ENCODE peak calls at places on chromosome 13, in ten cellular contexts. One of them, this sample, is unnamed.

GRCh38 chr13:84137292-84137691 is 255.0 kb upstream of the SLITRK1 start:
- DNase-seq in stimulated activated CD8-positive, alpha-beta memory T cell treated with anti-CD3 and anti-CD28 coated beads, Interleukin-15, amount 100 ng/mL, for 1 hour: no peak
- DNase-seq in A549: no peak
- DNase-seq in fibroblast of lung: peak
- DNase-seq in RPMI8226: peak
- DNase-seq in endothelial cell: no peak
- DNase-seq in AG20443: no peak
- DNase-seq in Kasumi-1: peak
- DNase-seq in substantia nigra: no peak
- DNase-seq in pulmonary artery endothelial cell: no peak
- DNase-seq in this sample: no peak

GRCh38 chr13:80901111-80902014 is 560.4 kb upstream of the SPRY2 start:
- DNase-seq in fibroblast of lung: no peak
- DNase-seq in A549: no peak
- DNase-seq in RPMI8226: no peak
- DNase-seq in stimulated activated CD8-positive, alpha-beta memory T cell treated with anti-CD3 and anti-CD28 coated beads, Interleukin-15, amount 100 ng/mL, for 1 hour: no peak
- DNase-seq in AG20443: no peak
- DNase-seq in Kasumi-1: no peak
- DNase-seq in substantia nigra: no peak
- DNase-seq in pulmonary artery endothelial cell: no peak
- DNase-seq in endothelial cell: no peak
- DNase-seq in this sample: no peak

GRCh38 chr13:87821512-87821911 is 150.3 kb downstream of the SLITRK5 start:
- DNase-seq in substantia nigra: no peak
- DNase-seq in Kasumi-1: peak
- DNase-seq in stimulated activated CD8-positive, alpha-beta memory T cell treated with anti-CD3 and anti-CD28 coated beads, Interleukin-15, amount 100 ng/mL, for 1 hour: no peak
- DNase-seq in endothelial cell: no peak
- DNase-seq in RPMI8226: peak
- DNase-seq in fibroblast of lung: no peak
- DNase-seq in AG20443: no peak
- DNase-seq in A549: no peak
- DNase-seq in pulmonary artery endothelial cell: no peak
- DNase-seq in this sample: no peak

GRCh38 chr13:80664930-80665329 is 324.0 kb upstream of the SPRY2 start:
- DNase-seq in endothelial cell: no peak
- DNase-seq in A549: no peak
- DNase-seq in RPMI8226: no peak
- DNase-seq in Kasumi-1: no peak
- DNase-seq in fibroblast of lung: peak
- DNase-seq in pulmonary artery endothelial cell: peak
- DNase-seq in stimulated activated CD8-positive, alpha-beta memory T cell treated with anti-CD3 and anti-CD28 coated beads, Interleukin-15, amount 100 ng/mL, for 1 hour: no peak
- DNase-seq in substantia nigra: no peak
- DNase-seq in AG20443: no peak
- DNase-seq in this sample: no peak

GRCh38 chr13:83634601-83635000 is 247.7 kb downstream of the SLITRK1 start:
- DNase-seq in Kasumi-1: no peak
- DNase-seq in RPMI8226: no peak
- DNase-seq in fibroblast of lung: no peak
- DNase-seq in pulmonary artery endothelial cell: no peak
- DNase-seq in endothelial cell: no peak
- DNase-seq in A549: no peak
- DNase-seq in substantia nigra: no peak
- DNase-seq in stimulated activated CD8-positive, alpha-beta memory T cell treated with anti-CD3 and anti-CD28 coated beads, Interleukin-15, amount 100 ng/mL, for 1 hour: no peak
- DNase-seq in AG20443: no peak
- DNase-seq in this sample: no peak

GRCh38 chr13:41562541-41563178 is 105.3 kb downstream of the RGCC start:
- DNase-seq in Kasumi-1: no peak
- DNase-seq in substantia nigra: no peak
- DNase-seq in pulmonary artery endothelial cell: no peak
- DNase-seq in A549: no peak
- DNase-seq in fibroblast of lung: no peak
- DNase-seq in endothelial cell: no peak
- DNase-seq in RPMI8226: no peak
- DNase-seq in stimulated activated CD8-positive, alpha-beta memory T cell treated with anti-CD3 and anti-CD28 coated beads, Interleukin-15, amount 100 ng/mL, for 1 hour: no peak
- DNase-seq in AG20443: no peak
- DNase-seq in this sample: no peak

GRCh38 chr13:30074955-30075614 is 224.7 kb upstream of the UBL3 start:
- DNase-seq in RPMI8226: no peak
- DNase-seq in fibroblast of lung: no peak
- DNase-seq in endothelial cell: no peak
- DNase-seq in AG20443: no peak
- DNase-seq in Kasumi-1: no peak
- DNase-seq in pulmonary artery endothelial cell: no peak
- DNase-seq in A549: no peak
- DNase-seq in stimulated activated CD8-positive, alpha-beta memory T cell treated with anti-CD3 and anti-CD28 coated beads, Interleukin-15, amount 100 ng/mL, for 1 hour: no peak
- DNase-seq in substantia nigra: no peak
- DNase-seq in this sample: no peak

GRCh38 chr13:33934936-33935510 is 117.1 kb downstream of the RFC3 start:
- DNase-seq in substantia nigra: no peak
- DNase-seq in Kasumi-1: no peak
- DNase-seq in pulmonary artery endothelial cell: no peak
- DNase-seq in endothelial cell: no peak
- DNase-seq in stimulated activated CD8-positive, alpha-beta memory T cell treated with anti-CD3 and anti-CD28 coated beads, Interleukin-15, amount 100 ng/mL, for 1 hour: no peak
- DNase-seq in A549: no peak
- DNase-seq in AG20443: no peak
- DNase-seq in fibroblast of lung: no peak
- DNase-seq in RPMI8226: no peak
- DNase-seq in this sample: no peak

GRCh38 chr13:51960766-51961165 is 50.5 kb downstream of the ATP7B start:
- DNase-seq in RPMI8226: no peak
- DNase-seq in stimulated activated CD8-positive, alpha-beta memory T cell treated with anti-CD3 and anti-CD28 coated beads, Interleukin-15, amount 100 ng/mL, for 1 hour: no peak
- DNase-seq in fibroblast of lung: no peak
- DNase-seq in substantia nigra: no peak
- DNase-seq in AG20443: no peak
- DNase-seq in A549: no peak
- DNase-seq in endothelial cell: no peak
- DNase-seq in Kasumi-1: no peak
- DNase-seq in pulmonary artery endothelial cell: no peak
- DNase-seq in this sample: no peak

GRCh38 chr13:94153586-94153985 is 325.9 kb downstream of the DCT start:
- DNase-seq in Kasumi-1: no peak
- DNase-seq in A549: no peak
- DNase-seq in AG20443: no peak
- DNase-seq in substantia nigra: no peak
- DNase-seq in fibroblast of lung: no peak
- DNase-seq in endothelial cell: no peak
- DNase-seq in pulmonary artery endothelial cell: no peak
- DNase-seq in stimulated activated CD8-positive, alpha-beta memory T cell treated with anti-CD3 and anti-CD28 coated beads, Interleukin-15, amount 100 ng/mL, for 1 hour: no peak
- DNase-seq in RPMI8226: no peak
- DNase-seq in this sample: no peak

GRCh38 chr13:73412933-73413332 is 354.1 kb downstream of the KLF5 start:
- DNase-seq in pulmonary artery endothelial cell: no peak
- DNase-seq in stimulated activated CD8-positive, alpha-beta memory T cell treated with anti-CD3 and anti-CD28 coated beads, Interleukin-15, amount 100 ng/mL, for 1 hour: no peak
- DNase-seq in substantia nigra: no peak
- DNase-seq in RPMI8226: no peak
- DNase-seq in endothelial cell: no peak
- DNase-seq in AG20443: no peak
- DNase-seq in Kasumi-1: no peak
- DNase-seq in A549: no peak
- DNase-seq in fibroblast of lung: no peak
- DNase-seq in this sample: no peak

GRCh38 chr13:104198811-104199210 is 1132.6 kb upstream of the SLC10A2 start:
- DNase-seq in fibroblast of lung: no peak
- DNase-seq in substantia nigra: no peak
- DNase-seq in pulmonary artery endothelial cell: no peak
- DNase-seq in Kasumi-1: no peak
- DNase-seq in RPMI8226: no peak
- DNase-seq in A549: no peak
- DNase-seq in endothelial cell: no peak
- DNase-seq in AG20443: no peak
- DNase-seq in stimulated activated CD8-positive, alpha-beta memory T cell treated with anti-CD3 and anti-CD28 coated beads, Interleukin-15, amount 100 ng/mL, for 1 hour: no peak
- DNase-seq in this sample: no peak